ENCODE peak calls at places on chromosomes 5 and 9, in nine cellular contexts. J, I, Q, O, R, H, L, D and P are unnamed samples. For H3K27me3, the result is how much of the 10 kb centered on the place peaks cover.

GRCh38 chr9:111953444-111953843 is 56.8 kb downstream of the UGCG start:
- DNase-seq in Q (no peak), D (no peak), O (no peak), I (no peak), J (no peak), R (peak), L (no peak), H (no peak), P (no peak)

GRCh38 chr9:95415158-95415557 is 97.6 kb upstream of the FANCC start:
- DNase-seq in O (no peak), R (no peak), H (no peak), L (no peak), J (no peak), Q (no peak), I (no peak), D (no peak), P (no peak)

GRCh38 chr5:81852277-81853004 is 101.5 kb upstream of the SSBP2 start:
- DNase-seq in Q (peak), H (peak), L (peak), J (no peak), R (no peak), D (no peak), I (no peak), O (peak), P (no peak)

GRCh38 chr9:110619831-110620230 is 40.3 kb upstream of the SVEP1 start:
- DNase-seq in Q (no peak), D (no peak), I (no peak), L (no peak), R (no peak), O (no peak), J (no peak), H (no peak), P (no peak)

GRCh38 chr9:120648581-120648980 is 65.7 kb downstream of the MEGF9 start:
- DNase-seq in J (no peak), D (no peak), H (no peak), R (no peak), L (no peak), I (no peak), Q (no peak), O (no peak), P (no peak)

GRCh38 chr5:134124289-134125194 is 10.1 kb downstream of the TCF7 start:
- DNase-seq in L (no peak), J (no peak), R (no peak), O (no peak), H (no peak), D (no peak), Q (no peak), I (no peak), P (peak)

GRCh38 chr5:132907161-132907560 is 33.7 kb downstream of the LEAP2 start:
- DNase-seq in Q (no peak), L (no peak), O (no peak), R (no peak), I (no peak), H (no peak), D (no peak), J (no peak), P (no peak)

GRCh38 chr5:106521701-106522100 is 1149.0 kb downstream of the EFNA5 start:
- DNase-seq in I (no peak), L (no peak), O (no peak), D (no peak), J (no peak), Q (no peak), H (no peak), R (no peak), P (peak)

GRCh38 chr5:141392429-141393198 is at the start of gene PCDHGA8:
- DNase-seq in I (no peak), Q (no peak), H (no peak), L (no peak), D (no peak), J (no peak), R (no peak), O (no peak), P (no peak)

GRCh38 chr9:99034149-99034548 is 70.8 kb upstream of the TGFBR1 start:
- DNase-seq in I (no peak), H (no peak), L (no peak), Q (no peak), J (no peak), R (no peak), O (no peak), D (no peak), P (no peak)

GRCh38 chr5:127205147-127205546 is 85.4 kb upstream of the MEGF10 start:
- DNase-seq in Q (no peak), O (no peak), J (no peak), D (no peak), R (no peak), H (no peak), L (no peak), I (no peak), P (no peak)

GRCh38 chr5:16428359-16428758 is 37.2 kb downstream of the ZNF622 start:
- DNase-seq in J (no peak), L (no peak), Q (peak), R (no peak), I (no peak), O (no peak), D (no peak), H (no peak), P (no peak)

GRCh38 chr5:98921947-98922508 is 6.8 kb downstream of the CHD1 start:
- DNase-seq in O (no peak), I (no peak), L (no peak), R (no peak), H (no peak), J (no peak), D (no peak), Q (no peak), P (no peak)

GRCh38 chr9:2208465-2208864 is 193.3 kb downstream of the SMARCA2 start:
- DNase-seq in J (no peak), R (no peak), D (no peak), Q (no peak), H (no peak), I (no peak), O (no peak), L (no peak), P (no peak)

GRCh38 chr9:120892177-120892747 is 15.3 kb upstream of the PHF19 start:
- DNase-seq in I (no peak), Q (no peak), L (no peak), H (no peak), O (no peak), D (no peak), J (no peak), R (no peak), P (no peak)

GRCh38 chr5:73507062-73507461 is 8.8 kb downstream of the BTF3 start:
- DNase-seq in D (no peak), R (no peak), J (no peak), L (no peak), Q (no peak), O (no peak), I (no peak), H (no peak), P (no peak)

GRCh38 chr5:166907314-166907713 is 1384.1 kb upstream of the WWC1 start:
- DNase-seq in L (no peak), J (no peak), R (no peak), D (no peak), I (no peak), O (no peak), H (no peak), Q (no peak), P (no peak)

GRCh38 chr5:137470921-137471220 is 28.3 kb downstream of the SPOCK1 start:
- DNase-seq in J (no peak), D (no peak), L (no peak), R (no peak), O (no peak), H (no peak), Q (no peak), I (no peak), P (no peak)

DNA sequence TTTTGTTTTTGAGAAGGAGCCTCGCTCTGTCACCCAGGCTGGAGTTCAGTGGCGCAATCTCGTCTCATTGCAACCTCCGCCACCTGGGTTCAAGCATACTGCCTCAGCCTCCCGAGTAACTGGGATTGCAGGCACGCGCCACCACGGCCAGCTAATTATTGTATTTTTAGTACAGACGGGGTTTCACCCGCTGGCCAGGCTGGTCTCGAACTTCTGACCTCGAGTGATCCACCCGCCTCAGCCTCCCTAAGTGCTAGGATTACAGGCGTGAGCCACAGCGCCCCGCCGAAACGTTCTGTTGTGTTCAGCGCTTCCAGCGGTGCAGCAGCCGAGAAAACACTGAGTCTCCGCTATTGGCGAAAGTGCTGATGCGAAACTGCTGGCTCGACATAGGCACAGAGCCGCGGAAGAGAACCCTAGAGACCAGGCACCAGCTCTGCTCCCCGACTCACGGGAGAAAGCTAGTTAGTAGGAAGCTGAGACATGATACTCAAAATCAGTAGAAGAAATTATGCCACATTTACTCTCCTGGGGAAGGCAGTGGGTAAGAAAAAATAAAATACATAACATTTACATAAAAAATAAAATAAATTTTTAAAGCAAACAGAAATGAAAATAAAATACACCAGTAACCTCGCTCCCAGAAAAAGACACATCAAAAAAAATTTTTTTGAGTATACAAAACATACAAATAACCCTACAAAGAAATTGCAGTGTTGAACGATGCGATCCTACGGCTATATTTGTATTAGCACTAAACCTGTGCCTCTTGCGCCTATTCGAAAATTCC is 31.6 kb downstream of the ANXA2R start:
- DNase-seq in I (peak), O (peak), J (peak), Q (peak), D (peak), L (peak), H (peak), R (peak), P (peak)
- H3K27me3 ChIP-seq in I (under half), O (under half), J (half or more), Q (half or more), D (under half), L (half or more), H (half or more), R (under half), P (under half)

GRCh38 chr9:14345586-14346237 is 31.8 kb upstream of the NFIB start:
- DNase-seq in Q (peak), R (no peak), O (no peak), H (no peak), J (no peak), L (no peak), D (no peak), I (no peak), P (peak)

GRCh38 chr9:14344846-14345585 is 31.1 kb upstream of the NFIB start:
- DNase-seq in J (no peak), R (no peak), D (no peak), I (no peak), O (no peak), L (no peak), Q (peak), H (no peak), P (no peak)

GRCh38 chr9:14346826-14347407 is 33.0 kb upstream of the NFIB start:
- DNase-seq in J (no peak), L (no peak), D (no peak), Q (peak), H (peak), I (no peak), R (no peak), O (no peak), P (peak)

GRCh38 chr9:14347408-14348224 is 33.7 kb upstream of the NFIB start:
- DNase-seq in D (peak), R (no peak), J (no peak), L (peak), O (peak), Q (peak), I (no peak), H (peak), P (peak)

DNA sequence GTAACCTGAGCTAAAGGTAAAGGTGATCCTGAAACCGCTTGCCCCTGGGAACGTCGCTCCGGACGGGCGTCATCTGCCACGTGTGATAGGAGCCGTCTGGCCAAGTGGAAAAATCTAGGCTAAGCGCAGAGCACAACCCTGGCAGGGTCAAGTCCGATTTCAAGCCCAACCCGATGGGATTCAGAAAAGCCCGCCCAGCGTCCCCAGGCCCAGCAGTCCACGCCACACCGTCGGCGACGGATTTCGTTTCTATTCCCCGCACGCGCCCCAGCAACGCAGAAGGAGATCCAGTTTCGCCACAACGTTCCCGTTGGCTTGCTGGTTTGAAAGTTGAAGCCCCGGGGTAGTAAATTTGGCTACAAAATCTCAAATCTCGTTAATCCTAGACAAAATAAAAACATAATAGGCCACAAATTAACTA is 32.4 kb upstream of the NFIB start:
- DNase-seq in H (peak), O (no peak), D (no peak), R (no peak), J (no peak), L (no peak), I (no peak), Q (peak), P (peak)
- H3K27me3 ChIP-seq in H (under half), O (under half), D (under half), R (under half), J (half or more), L (half or more), I (under half), Q (half or more), P (half or more)

GRCh38 chr9:135214706-135215105 is 127.2 kb downstream of the OLFM1 start:
- DNase-seq in H (peak), O (peak), D (no peak), I (no peak), J (no peak), Q (no peak), L (peak), R (no peak), P (no peak)
- H3K27me3 ChIP-seq in H (under half), O (under half), D (under half), I (under half), J (half or more), Q (under half), L (half or more), R (under half), P (under half)

GRCh38 chr5:150540042-150540441 is 32.1 kb downstream of the NDST1 start:
- DNase-seq in D (no peak), J (no peak), Q (no peak), O (no peak), I (no peak), R (no peak), L (no peak), H (no peak), P (no peak)
- H3K27me3 ChIP-seq in D (under half), J (under half), Q (under half), O (under half), I (under half), R (under half), L (under half), H (under half), P (under half)

GRCh38 chr5:172637122-172637580 is 3.9 kb upstream of the NEURL1B start:
- DNase-seq in O (no peak), J (no peak), D (peak), I (no peak), L (peak), R (no peak), H (no peak), Q (no peak), P (peak)
- H3K27me3 ChIP-seq in O (under half), J (under half), D (under half), I (under half), L (under half), R (under half), H (under half), Q (under half), P (under half)

GRCh38 chr5:148554621-148555020 is 99.7 kb downstream of the HTR4 start:
- DNase-seq in L (no peak), R (no peak), J (no peak), I (no peak), D (no peak), O (no peak), Q (no peak), H (no peak), P (no peak)
- H3K27me3 ChIP-seq in L (under half), R (under half), J (under half), I (under half), D (under half), O (under half), Q (under half), H (under half), P (under half)